ENCODE peak calls at places on chromosomes 7 and 10, in four cellular contexts. One of them, this sample, is unnamed.

GRCh38 chr7:113071465-113071864 is 15.2 kb downstream of the GPR85 start:
- DNase-seq in H1: no peak
- DNase-seq in HepG2: no peak
- DNase-seq in GM12878: no peak
- DNase-seq in this sample: no peak

GRCh38 chr7:128708235-128708634 is 30.9 kb upstream of the CALU start:
- DNase-seq in H1: no peak
- DNase-seq in GM12878: no peak
- DNase-seq in HepG2: no peak
- DNase-seq in this sample: no peak

GRCh38 chr10:49612513-49613159 is 1.2 kb upstream of the CHAT start:
- DNase-seq in H1: no peak
- DNase-seq in GM12878: no peak
- DNase-seq in HepG2: peak
- DNase-seq in this sample: peak

GRCh38 chr10:120789804-120790203 is 61.4 kb upstream of the WDR11 start:
- DNase-seq in H1: no peak
- DNase-seq in HepG2: no peak
- DNase-seq in GM12878: no peak
- DNase-seq in this sample: no peak

GRCh38 chr10:43846968-43847367 is 198.3 kb upstream of the ZNF32 start:
- DNase-seq in GM12878: no peak
- DNase-seq in H1: no peak
- DNase-seq in HepG2: no peak
- DNase-seq in this sample: no peak

GRCh38 chr7:93228302-93228701 is 2.0 kb upstream of the HEPACAM2 start:
- DNase-seq in H1: no peak
- DNase-seq in HepG2: peak
- DNase-seq in GM12878: peak
- DNase-seq in this sample: no peak

GRCh38 chr7:27346531-27347260 is 104.1 kb downstream of the EVX1 start:
- DNase-seq in GM12878: no peak
- DNase-seq in H1: no peak
- DNase-seq in HepG2: peak
- DNase-seq in this sample: no peak

GRCh38 chr7:81501220-81501619 is 268.6 kb downstream of the HGF start:
- DNase-seq in H1: no peak
- DNase-seq in GM12878: no peak
- DNase-seq in HepG2: no peak
- DNase-seq in this sample: no peak

GRCh38 chr7:1646957-1647891 is 22.9 kb upstream of the ELFN1 start:
- DNase-seq in GM12878: no peak
- DNase-seq in HepG2: no peak
- DNase-seq in H1: no peak
- DNase-seq in this sample: no peak

GRCh38 chr7:12069757-12070156 is 141.3 kb upstream of the TMEM106B start:
- DNase-seq in H1: no peak
- DNase-seq in GM12878: no peak
- DNase-seq in HepG2: no peak
- DNase-seq in this sample: no peak

GRCh38 chr10:34904191-34904590 is 89.1 kb upstream of the PARD3 start:
- DNase-seq in H1: no peak
- DNase-seq in HepG2: no peak
- DNase-seq in GM12878: no peak
- DNase-seq in this sample: no peak

GRCh38 chr10:19629559-19629958 is 186.7 kb upstream of the PLXDC2 start:
- DNase-seq in H1: no peak
- DNase-seq in GM12878: no peak
- DNase-seq in HepG2: no peak
- DNase-seq in this sample: peak

GRCh38 chr7:72217151-72217550 is 195.0 kb downstream of the CALN1 start:
- DNase-seq in HepG2: no peak
- DNase-seq in GM12878: no peak
- DNase-seq in H1: no peak
- DNase-seq in this sample: no peak

GRCh38 chr7:129465080-129465479 is 30.8 kb downstream of the STRIP2 start:
- DNase-seq in GM12878: no peak
- DNase-seq in H1: no peak
- DNase-seq in HepG2: no peak
- DNase-seq in this sample: no peak

GRCh38 chr7:158573310-158573709 is 14.3 kb downstream of the PTPRN2 start:
- DNase-seq in HepG2: no peak
- DNase-seq in GM12878: no peak
- DNase-seq in H1: no peak
- DNase-seq in this sample: no peak

GRCh38 chr7:81629702-81630101 is 140.1 kb downstream of the HGF start:
- DNase-seq in GM12878: no peak
- DNase-seq in HepG2: no peak
- DNase-seq in H1: no peak
- DNase-seq in this sample: no peak

GRCh38 chr10:88062798-88063472 is 199.5 kb downstream of the PTEN start:
- DNase-seq in HepG2: peak
- DNase-seq in H1: no peak
- DNase-seq in GM12878: no peak
- DNase-seq in this sample: no peak

GRCh38 chr10:70169661-70170364 is 501 bp downstream of the SAR1A start:
- DNase-seq in HepG2: no peak
- DNase-seq in H1: no peak
- DNase-seq in GM12878: no peak
- DNase-seq in this sample: no peak

GRCh38 chr7:136549756-136550155 is 318.7 kb upstream of the CHRM2 start:
- DNase-seq in GM12878: no peak
- DNase-seq in HepG2: no peak
- DNase-seq in H1: no peak
- DNase-seq in this sample: no peak

GRCh38 chr7:30888783-30889182 is 22.9 kb upstream of the AQP1 start:
- DNase-seq in GM12878: no peak
- DNase-seq in H1: no peak
- DNase-seq in HepG2: no peak
- DNase-seq in this sample: no peak

GRCh38 chr7:151616443-151617213 is 96.9 kb upstream of the RHEB start:
- DNase-seq in H1: no peak
- DNase-seq in GM12878: no peak
- DNase-seq in HepG2: no peak
- DNase-seq in this sample: no peak

GRCh38 chr10:47161465-47161864 is 138.5 kb upstream of the GDF10 start:
- DNase-seq in GM12878: no peak
- DNase-seq in H1: no peak
- DNase-seq in HepG2: no peak
- DNase-seq in this sample: no peak

GRCh38 chr10:33336606-33337334 is 2.3 kb upstream of the NRP1 start:
- DNase-seq in H1: no peak
- DNase-seq in GM12878: no peak
- DNase-seq in HepG2: no peak
- DNase-seq in this sample: peak

GRCh38 chr7:2166625-2167280 is 66.0 kb downstream of the MAD1L1 start:
- DNase-seq in GM12878: no peak
- DNase-seq in HepG2: no peak
- DNase-seq in H1: no peak
- DNase-seq in this sample: no peak

GRCh38 chr10:127945335-127945734 is 38.4 kb downstream of the PTPRE start:
- DNase-seq in HepG2: no peak
- DNase-seq in GM12878: no peak
- DNase-seq in H1: no peak
- DNase-seq in this sample: no peak

GRCh38 chr7:132148876-132149275 is 427.4 kb downstream of the PLXNA4 start:
- DNase-seq in GM12878: no peak
- DNase-seq in H1: no peak
- DNase-seq in HepG2: no peak
- DNase-seq in this sample: no peak

GRCh38 chr7:47651355-47652317 is 69.7 kb upstream of the TNS3 start:
- DNase-seq in GM12878: no peak
- DNase-seq in HepG2: no peak
- DNase-seq in H1: no peak
- DNase-seq in this sample: no peak

GRCh38 chr7:45892407-45893035 is 4.2 kb downstream of the IGFBP1 start:
- DNase-seq in HepG2: peak
- DNase-seq in H1: no peak
- DNase-seq in GM12878: no peak
- DNase-seq in this sample: no peak

GRCh38 chr7:82050134-82050533 is 280.3 kb upstream of the HGF start:
- DNase-seq in HepG2: peak
- DNase-seq in GM12878: no peak
- DNase-seq in H1: no peak
- DNase-seq in this sample: no peak

GRCh38 chr10:132366006-132366405 is 31.0 kb upstream of the PWWP2B start:
- DNase-seq in H1: no peak
- DNase-seq in GM12878: no peak
- DNase-seq in HepG2: no peak
- DNase-seq in this sample: no peak

GRCh38 chr10:5089869-5090268 is 4.3 kb upstream of the AKR1C3 start:
- DNase-seq in HepG2: peak
- DNase-seq in GM12878: no peak
- DNase-seq in H1: no peak
- DNase-seq in this sample: no peak

GRCh38 chr7:73698410-73698809 is 15.0 kb downstream of the BUD23 start:
- DNase-seq in H1: no peak
- DNase-seq in GM12878: no peak
- DNase-seq in HepG2: no peak
- DNase-seq in this sample: no peak

GRCh38 chr10:3813986-3814831 is 29.2 kb upstream of the KLF6 start:
- DNase-seq in H1: no peak
- DNase-seq in HepG2: peak
- DNase-seq in GM12878: no peak
- DNase-seq in this sample: no peak

GRCh38 chr7:114921636-114922150 is at the start of gene MDFIC:
- DNase-seq in H1: no peak
- DNase-seq in GM12878: no peak
- DNase-seq in HepG2: no peak
- DNase-seq in this sample: peak
- TF ChIP-seq CTCF in H1: no peak
- TF ChIP-seq CTCF in GM12878: no peak
- TF ChIP-seq CTCF in HepG2: no peak
- TF ChIP-seq CTCF in this sample: no peak

GRCh38 chr7:65471587-65471986 is 97.9 kb downstream of the ZNF92 start:
- DNase-seq in GM12878: no peak
- DNase-seq in HepG2: no peak
- DNase-seq in H1: no peak
- DNase-seq in this sample: no peak

GRCh38 chr7:65475040-65475726 is 101.5 kb downstream of the ZNF92 start:
- DNase-seq in H1: no peak
- DNase-seq in GM12878: no peak
- DNase-seq in HepG2: no peak
- DNase-seq in this sample: no peak

GRCh38 chr7:65475734-65476319 is 102.2 kb downstream of the ZNF92 start:
- DNase-seq in H1: peak
- DNase-seq in GM12878: peak
- DNase-seq in HepG2: peak
- DNase-seq in this sample: no peak

DNA sequence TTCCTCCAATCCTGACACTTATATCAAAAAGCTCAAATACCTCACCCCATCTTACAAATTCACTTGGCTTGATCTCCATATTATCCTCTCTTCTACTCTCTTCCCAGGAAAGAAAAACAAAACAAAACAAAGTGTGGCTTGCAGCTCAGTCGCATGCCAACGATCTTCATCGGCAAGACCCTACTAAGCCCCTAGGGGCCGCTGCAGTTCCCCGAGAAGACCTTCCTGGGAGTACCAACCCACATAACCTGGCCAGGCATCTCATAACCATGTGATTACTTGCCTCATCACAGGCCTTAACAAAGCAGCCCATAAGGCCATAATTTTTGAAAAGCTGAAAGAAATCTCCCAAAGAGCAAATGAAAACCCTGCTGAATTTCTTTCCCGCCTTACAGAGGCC is 103.7 kb downstream of the ZNF92 start:
- DNase-seq in HepG2: peak
- DNase-seq in H1: peak
- DNase-seq in GM12878: no peak
- DNase-seq in this sample: peak
- TF ChIP-seq ATF2 in HepG2: no peak
- TF ChIP-seq ATF2 in H1: no peak
- TF ChIP-seq ATF2 in GM12878: no peak
- TF ChIP-seq ATF2 in this sample: no peak

GRCh38 chr7:133669061-133669455 is 416.2 kb downstream of the EXOC4 start:
- DNase-seq in HepG2: no peak
- DNase-seq in H1: no peak
- DNase-seq in GM12878: no peak
- DNase-seq in this sample: peak
- TF ChIP-seq ATF3 in HepG2: no peak
- TF ChIP-seq ATF3 in H1: no peak
- TF ChIP-seq ATF3 in GM12878: no peak
- TF ChIP-seq ATF3 in this sample: no peak

DNA sequence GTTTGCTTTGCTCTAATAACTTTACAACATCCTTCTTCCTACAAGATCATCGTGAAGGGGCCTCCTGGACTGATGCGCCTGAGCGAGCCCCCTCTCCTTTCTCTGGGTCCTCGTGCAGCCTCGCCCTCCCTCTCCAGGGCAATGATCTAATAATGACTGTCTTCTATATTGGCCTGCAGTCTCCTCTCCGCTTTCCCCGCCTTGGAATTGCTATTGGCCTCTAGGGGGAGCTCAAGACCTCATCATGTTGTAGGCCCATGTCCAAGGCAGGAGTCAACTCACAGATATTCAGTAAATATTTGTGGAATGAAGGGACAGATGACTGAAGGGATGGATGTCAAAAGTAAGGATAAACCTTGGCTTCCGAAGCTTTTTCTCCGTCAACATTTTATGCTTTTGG is 1180.3 kb downstream of the TYW1 start:
- DNase-seq in GM12878: no peak
- DNase-seq in H1: peak
- DNase-seq in HepG2: peak
- DNase-seq in this sample: peak
- TF ChIP-seq CTCF in GM12878: peak
- TF ChIP-seq CTCF in H1: peak
- TF ChIP-seq CTCF in HepG2: peak
- TF ChIP-seq CTCF in this sample: peak

This sample was measured in WTC11.